ENCODE peak calls at places on chromosomes 13 and 19, in eight cellular contexts. L, Y, N, X, T, Q, P and C are unnamed samples.

GRCh38 chr19:41958367-41959055 is 610 bp downstream of the RABAC1 start:
- DNase-seq in P (peak; percentile 95), X (peak; percentile 97), N (peak; percentile 70), L (peak; percentile 85), Q (peak; percentile 74), Y (peak; percentile 49), T (peak; percentile 84), C (peak; percentile 62)

GRCh38 chr19:15244808-15245207 is 12.6 kb upstream of the EPHX3 start:
- DNase-seq in L (no peak), Y (no peak), T (no peak), X (no peak), N (no peak), P (no peak), Q (no peak), C (no peak)

GRCh38 chr13:23378009-23378632 is 55.4 kb downstream of the SACS start:
- DNase-seq in Q (peak; percentile 89), Y (peak; percentile 100), P (no peak), L (peak; percentile 51), T (no peak), N (peak; percentile 98), X (peak; percentile 38), C (peak; percentile 57)

GRCh38 chr13:20702530-20702929 is 969 bp upstream of the IL17D start:
- DNase-seq in Y (no peak), N (peak; percentile 20), T (no peak), L (no peak), X (no peak), P (no peak), Q (no peak), C (no peak)

GRCh38 chr13:42497798-42498197 is 76.2 kb upstream of the TNFSF11 start:
- DNase-seq in N (peak; percentile 85), T (no peak), X (no peak), Y (peak; percentile 87), L (no peak), Q (peak; percentile 86), P (no peak), C (no peak)

GRCh38 chr19:42246143-42246868 is 3.9 kb upstream of the GSK3A start:
- DNase-seq in X (peak; percentile 94), Y (peak; percentile 85), L (peak; percentile 82), N (peak; percentile 83), T (peak; percentile 81), Q (peak; percentile 77), P (peak; percentile 73), C (no peak)

GRCh38 chr19:19858751-19859150 is 6.9 kb upstream of the ZNF253 start:
- DNase-seq in Y (no peak), X (no peak), Q (no peak), T (no peak), P (no peak), L (no peak), N (no peak), C (no peak)

GRCh38 chr13:32726374-32727037 is 140.3 kb downstream of the PDS5B start:
- DNase-seq in X (no peak), P (no peak), T (no peak), N (no peak), Y (no peak), L (no peak), Q (no peak), C (no peak)

DNA sequence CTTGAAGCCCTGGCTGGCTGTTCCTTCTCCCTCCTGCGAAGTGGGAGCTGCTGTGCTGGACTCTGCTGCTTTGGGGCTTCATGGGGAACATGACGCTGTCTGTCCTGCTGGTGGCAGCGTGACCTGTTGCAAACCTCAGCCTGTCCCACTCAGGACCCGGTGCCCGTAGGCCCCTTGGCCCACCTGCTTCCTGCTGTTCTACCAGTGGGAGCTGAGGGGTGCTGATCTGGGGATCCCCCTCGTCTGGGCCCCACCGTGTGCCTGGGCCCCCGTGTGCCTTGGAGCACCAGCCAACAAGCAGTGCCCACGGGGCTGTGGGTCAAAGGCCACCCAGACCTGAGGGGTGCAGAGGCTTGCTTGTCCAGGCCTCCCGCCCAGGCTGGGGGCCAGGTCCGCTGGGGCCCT is 5.3 kb downstream of the SPPL2B start:
- DNase-seq in Y (no peak), N (no peak), Q (no peak), X (no peak), L (no peak), P (no peak), T (no peak), C (no peak)
- TF ChIP-seq CTCF in Y (no peak), N (no peak), Q (no peak), X (no peak), L (no peak), P (no peak), T (no peak), C (no peak)

GRCh38 chr19:49889687-49890348 is 6.9 kb downstream of the IL4I1 start:
- DNase-seq in N (peak; percentile 65), X (peak; percentile 61), P (peak; percentile 81), T (peak; percentile 82), L (peak; percentile 69), Y (peak; percentile 74), Q (peak; percentile 60), C (peak; percentile 84)

GRCh38 chr19:49892716-49893115 is 4.0 kb downstream of the IL4I1 start:
- DNase-seq in L (no peak), Y (no peak), T (no peak), X (no peak), Q (no peak), N (no peak), P (no peak), C (no peak)

GRCh38 chr19:49891393-49891792 is 5.3 kb downstream of the IL4I1 start:
- DNase-seq in L (no peak), N (no peak), P (no peak), Q (no peak), Y (no peak), T (no peak), X (no peak), C (no peak)

GRCh38 chr19:49889038-49889686 is 7.5 kb downstream of the IL4I1 start:
- DNase-seq in Y (no peak), T (no peak), L (peak; percentile 4), X (no peak), N (no peak), Q (no peak), P (no peak), C (no peak)

DNA sequence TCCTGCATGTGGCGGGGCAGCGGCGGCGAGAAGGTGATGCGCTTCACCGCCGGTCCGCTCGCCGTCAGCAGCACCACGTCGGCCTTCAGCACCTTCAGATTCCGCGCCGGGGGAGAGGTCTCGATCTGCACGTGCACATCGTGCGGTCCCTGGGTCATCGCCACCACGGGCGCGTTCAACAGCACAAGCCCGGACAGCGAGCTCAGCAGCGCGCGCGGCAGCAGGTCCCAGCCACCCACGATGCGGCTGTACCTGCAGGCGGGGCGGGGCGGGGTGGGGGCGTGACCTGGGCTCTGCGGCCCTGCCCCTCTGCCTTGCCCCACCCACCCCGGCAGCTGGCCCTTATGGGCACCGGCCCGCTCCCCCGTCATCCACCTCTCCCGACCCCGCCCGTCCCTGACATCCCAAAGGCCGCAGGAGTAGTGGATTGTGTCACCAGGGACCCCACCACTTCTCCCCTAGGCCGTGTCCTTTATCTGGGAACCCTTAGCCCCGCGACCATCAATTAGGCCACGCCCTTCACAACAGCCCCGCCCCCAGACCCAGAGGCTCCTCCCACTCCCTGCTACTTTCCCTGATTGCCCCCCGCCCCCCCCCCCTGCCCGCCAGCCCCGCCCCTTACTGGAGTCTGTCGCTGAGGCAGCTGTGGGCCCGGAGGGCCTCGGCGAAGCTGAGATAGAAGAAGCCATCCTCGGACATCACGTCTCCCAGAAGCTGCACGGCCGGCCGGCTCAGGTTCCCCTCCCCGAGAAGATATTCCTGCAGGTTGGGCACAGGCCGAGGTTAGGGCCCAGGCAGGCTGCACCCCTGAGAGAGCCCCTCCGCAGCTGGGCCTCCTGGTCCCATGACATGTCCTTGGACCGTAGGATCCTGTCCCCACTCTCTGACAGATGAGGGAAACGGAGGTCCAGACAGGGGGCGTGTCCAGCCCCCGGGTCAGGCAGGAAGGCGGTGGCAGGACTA is 6.1 kb downstream of the IL4I1 start:
- DNase-seq in N (no peak), T (peak; percentile 60), Q (no peak), L (no peak), P (peak; percentile 78), Y (no peak), X (peak; percentile 62), C (no peak)
- TF ChIP-seq CTCF in N (no peak), T (no peak), Q (no peak), L (peak; percentile 24), P (no peak), Y (no peak), X (peak; percentile 34), C (peak; percentile 55)

GRCh38 chr19:51103811-51104470 is 4.3 kb downstream of the CTU1 start:
- DNase-seq in T (no peak), Q (no peak), P (no peak), N (no peak), X (no peak), Y (no peak), L (no peak), C (no peak)

GRCh38 chr19:51108066-51108804 is at the start of gene CTU1:
- DNase-seq in N (peak; percentile 100), L (peak; percentile 99), Y (peak; percentile 99), Q (peak; percentile 99), T (peak; percentile 98), X (peak; percentile 98), P (peak; percentile 98), C (peak; percentile 100)

GRCh38 chr19:51110666-51110971 is 2.4 kb upstream of the CTU1 start:
- DNase-seq in P (no peak), Y (no peak), T (no peak), X (no peak), L (no peak), N (no peak), Q (no peak), C (no peak)

GRCh38 chr19:51108805-51109146 is 567 bp upstream of the CTU1 start:
- DNase-seq in Y (no peak), P (peak; percentile 37), T (no peak), X (no peak), N (no peak), L (no peak), Q (no peak), C (no peak)

DNA sequence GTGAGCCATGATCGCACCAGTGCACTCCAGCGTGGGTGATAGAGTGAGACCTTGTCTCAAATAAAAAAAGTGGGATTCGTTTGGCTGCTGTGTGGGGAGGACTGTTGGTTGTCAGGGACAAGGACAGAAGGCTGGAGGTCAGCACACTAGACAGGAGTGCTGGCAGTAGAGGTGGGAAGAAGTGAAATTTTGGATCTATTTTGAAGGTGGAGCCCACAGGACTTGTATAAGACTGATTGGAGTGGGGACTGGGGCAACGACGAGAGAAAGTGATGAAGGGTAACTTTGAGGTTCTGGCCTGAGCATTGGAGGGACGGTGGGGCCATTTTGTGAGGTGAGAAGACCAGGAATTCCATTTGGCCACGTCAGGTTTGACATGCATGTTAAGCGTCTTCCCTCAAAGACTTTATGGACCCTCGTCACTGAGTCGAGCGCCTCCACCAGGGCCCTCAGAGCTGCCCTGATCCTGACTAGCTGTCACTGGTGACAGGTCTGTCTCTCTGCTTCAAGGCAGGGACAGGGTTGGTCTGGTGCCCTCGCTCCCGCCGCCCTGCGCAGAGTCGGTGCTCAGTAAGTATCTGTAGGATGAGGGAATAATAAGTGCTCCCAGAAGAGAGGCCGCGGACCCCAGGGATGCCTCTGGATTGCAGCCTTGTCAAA is 673 bp downstream of the CTU1 start:
- DNase-seq in N (no peak), P (no peak), Q (peak; percentile 25), X (peak; percentile 41), L (no peak), T (no peak), Y (peak; percentile 36), C (no peak)
- TF ChIP-seq CTCF in N (no peak), P (no peak), Q (peak; percentile 18), X (no peak), L (no peak), T (no peak), Y (no peak), C (no peak)

GRCh38 chr19:38917516-38917915 is 5.5 kb upstream of the CCER2 start:
- DNase-seq in Q (no peak), X (no peak), L (no peak), Y (no peak), P (no peak), N (no peak), T (no peak), C (no peak)

GRCh38 chr19:38915329-38916321 is 3.6 kb upstream of the CCER2 start:
- DNase-seq in Y (no peak), T (no peak), N (no peak), L (no peak), Q (no peak), P (peak; percentile 19), X (no peak), C (no peak)

GRCh38 chr19:38918526-38918925 is 6.5 kb upstream of the CCER2 start:
- DNase-seq in P (no peak), Q (no peak), T (no peak), Y (no peak), N (no peak), L (no peak), X (no peak), C (no peak)

GRCh38 chr19:38919837-38920528 is 8.0 kb upstream of the CCER2 start:
- DNase-seq in Q (no peak), P (no peak), L (no peak), X (no peak), Y (no peak), N (no peak), T (no peak), C (no peak)

GRCh38 chr19:38917921-38918491 is 6.0 kb upstream of the CCER2 start:
- DNase-seq in L (no peak), Y (peak; percentile 9), T (no peak), X (peak; percentile 90), Q (no peak), P (peak; percentile 18), N (no peak), C (no peak)
- TF ChIP-seq CTCF in L (no peak), Y (peak; percentile 5), T (no peak), X (peak; percentile 49), Q (peak; percentile 35), P (no peak), N (peak; percentile 16), C (no peak)